ENCODE peak calls at places on chromosomes 13 and 19, in ten cellular contexts. One of them, this sample, is unnamed.

GRCh38 chr13:22744688-22745452 is 435.9 kb upstream of the SGCG start:
- DNase-seq in transverse colon: no peak
- DNase-seq in suprapubic skin: no peak
- DNase-seq in GM12878: no peak
- DNase-seq in sigmoid colon: no peak
- DNase-seq in K562: peak
- DNase-seq in GM23338: no peak
- DNase-seq in breast epithelium: no peak
- DNase-seq in H1: no peak
- DNase-seq in prostate gland: no peak
- DNase-seq in this sample: no peak

GRCh38 chr13:109740121-109740520 is 46.3 kb downstream of the IRS2 start:
- DNase-seq in GM23338: no peak
- DNase-seq in suprapubic skin: no peak
- DNase-seq in transverse colon: no peak
- DNase-seq in breast epithelium: peak
- DNase-seq in prostate gland: no peak
- DNase-seq in K562: no peak
- DNase-seq in GM12878: no peak
- DNase-seq in sigmoid colon: no peak
- DNase-seq in H1: no peak
- DNase-seq in this sample: no peak

GRCh38 chr13:105365831-105366230 is 1169.6 kb downstream of the EFNB2 start:
- DNase-seq in K562: no peak
- DNase-seq in H1: no peak
- DNase-seq in breast epithelium: no peak
- DNase-seq in GM23338: no peak
- DNase-seq in prostate gland: no peak
- DNase-seq in suprapubic skin: no peak
- DNase-seq in transverse colon: no peak
- DNase-seq in GM12878: no peak
- DNase-seq in sigmoid colon: no peak
- DNase-seq in this sample: no peak

GRCh38 chr19:3282155-3282554 is 57.7 kb downstream of the CELF5 start:
- DNase-seq in GM12878: no peak
- DNase-seq in sigmoid colon: no peak
- DNase-seq in breast epithelium: no peak
- DNase-seq in H1: no peak
- DNase-seq in prostate gland: no peak
- DNase-seq in GM23338: no peak
- DNase-seq in K562: no peak
- DNase-seq in transverse colon: no peak
- DNase-seq in suprapubic skin: no peak
- DNase-seq in this sample: no peak

GRCh38 chr13:31765441-31765840 is 26.1 kb downstream of the RXFP2 start:
- DNase-seq in suprapubic skin: no peak
- DNase-seq in GM23338: no peak
- DNase-seq in prostate gland: no peak
- DNase-seq in breast epithelium: no peak
- DNase-seq in K562: no peak
- DNase-seq in GM12878: no peak
- DNase-seq in transverse colon: no peak
- DNase-seq in H1: no peak
- DNase-seq in sigmoid colon: no peak
- DNase-seq in this sample: no peak

GRCh38 chr19:4970558-4971423 is 1.9 kb downstream of the KDM4B start:
- DNase-seq in suprapubic skin: peak
- DNase-seq in transverse colon: peak
- DNase-seq in sigmoid colon: peak
- DNase-seq in K562: peak
- DNase-seq in GM23338: peak
- DNase-seq in breast epithelium: no peak
- DNase-seq in GM12878: no peak
- DNase-seq in H1: no peak
- DNase-seq in prostate gland: no peak
- DNase-seq in this sample: no peak

GRCh38 chr13:40992678-40993077 is 26.4 kb downstream of the ELF1 start:
- DNase-seq in breast epithelium: no peak
- DNase-seq in transverse colon: no peak
- DNase-seq in sigmoid colon: no peak
- DNase-seq in H1: no peak
- DNase-seq in K562: no peak
- DNase-seq in suprapubic skin: no peak
- DNase-seq in GM23338: no peak
- DNase-seq in GM12878: no peak
- DNase-seq in prostate gland: no peak
- DNase-seq in this sample: no peak

GRCh38 chr13:58239774-58240268 is 608.3 kb downstream of the PCDH17 start:
- DNase-seq in H1: no peak
- DNase-seq in prostate gland: no peak
- DNase-seq in GM12878: no peak
- DNase-seq in suprapubic skin: no peak
- DNase-seq in K562: no peak
- DNase-seq in breast epithelium: no peak
- DNase-seq in GM23338: no peak
- DNase-seq in transverse colon: no peak
- DNase-seq in sigmoid colon: no peak
- DNase-seq in this sample: no peak

GRCh38 chr19:10575011-10575716 is 6.4 kb upstream of the CDKN2D start:
- DNase-seq in transverse colon: no peak
- DNase-seq in GM23338: no peak
- DNase-seq in breast epithelium: no peak
- DNase-seq in prostate gland: no peak
- DNase-seq in GM12878: no peak
- DNase-seq in K562: no peak
- DNase-seq in suprapubic skin: no peak
- DNase-seq in H1: no peak
- DNase-seq in sigmoid colon: no peak
- DNase-seq in this sample: no peak

GRCh38 chr13:107095876-107096275 is 527.9 kb upstream of the ARGLU1 start:
- DNase-seq in suprapubic skin: no peak
- DNase-seq in K562: no peak
- DNase-seq in transverse colon: no peak
- DNase-seq in GM12878: no peak
- DNase-seq in sigmoid colon: no peak
- DNase-seq in GM23338: no peak
- DNase-seq in prostate gland: no peak
- DNase-seq in breast epithelium: no peak
- DNase-seq in H1: no peak
- DNase-seq in this sample: no peak

GRCh38 chr19:4140237-4140711 is 13.2 kb upstream of the CREB3L3 start:
- DNase-seq in transverse colon: peak
- DNase-seq in suprapubic skin: no peak
- DNase-seq in sigmoid colon: no peak
- DNase-seq in H1: peak
- DNase-seq in GM12878: no peak
- DNase-seq in breast epithelium: no peak
- DNase-seq in GM23338: peak
- DNase-seq in K562: peak
- DNase-seq in prostate gland: peak
- DNase-seq in this sample: peak

GRCh38 chr13:30088312-30088855 is 219.0 kb downstream of the KATNAL1 start:
- DNase-seq in sigmoid colon: no peak
- DNase-seq in K562: no peak
- DNase-seq in transverse colon: no peak
- DNase-seq in GM12878: no peak
- DNase-seq in GM23338: no peak
- DNase-seq in prostate gland: no peak
- DNase-seq in suprapubic skin: no peak
- DNase-seq in breast epithelium: no peak
- DNase-seq in H1: no peak
- DNase-seq in this sample: no peak
- TF ChIP-seq POLR2AphosphoS5 in sigmoid colon: no peak
- TF ChIP-seq POLR2AphosphoS5 in K562: no peak
- TF ChIP-seq POLR2AphosphoS5 in transverse colon: no peak
- TF ChIP-seq POLR2AphosphoS5 in GM12878: no peak
- TF ChIP-seq POLR2AphosphoS5 in GM23338: no peak
- TF ChIP-seq POLR2AphosphoS5 in prostate gland: no peak
- TF ChIP-seq POLR2AphosphoS5 in suprapubic skin: no peak
- TF ChIP-seq POLR2AphosphoS5 in breast epithelium: no peak
- TF ChIP-seq POLR2AphosphoS5 in H1: no peak
- TF ChIP-seq POLR2AphosphoS5 in this sample: no peak

GRCh38 chr19:49216076-49216475 is 58.5 kb downstream of the TRPM4 start:
- DNase-seq in H1: no peak
- DNase-seq in breast epithelium: no peak
- DNase-seq in GM23338: peak
- DNase-seq in sigmoid colon: no peak
- DNase-seq in suprapubic skin: no peak
- DNase-seq in transverse colon: no peak
- DNase-seq in prostate gland: no peak
- DNase-seq in GM12878: no peak
- DNase-seq in K562: peak
- DNase-seq in this sample: no peak

GRCh38 chr19:49222011-49222410 is 64.4 kb downstream of the TRPM4 start:
- DNase-seq in prostate gland: no peak
- DNase-seq in sigmoid colon: no peak
- DNase-seq in suprapubic skin: no peak
- DNase-seq in GM23338: no peak
- DNase-seq in GM12878: no peak
- DNase-seq in breast epithelium: no peak
- DNase-seq in K562: peak
- DNase-seq in transverse colon: no peak
- DNase-seq in H1: no peak
- DNase-seq in this sample: no peak

GRCh38 chr19:49214701-49215100 is 57.1 kb downstream of the TRPM4 start:
- DNase-seq in breast epithelium: no peak
- DNase-seq in transverse colon: peak
- DNase-seq in K562: peak
- DNase-seq in GM12878: no peak
- DNase-seq in sigmoid colon: no peak
- DNase-seq in prostate gland: no peak
- DNase-seq in GM23338: no peak
- DNase-seq in suprapubic skin: no peak
- DNase-seq in H1: no peak
- DNase-seq in this sample: peak

GRCh38 chr19:49213791-49214190 is 56.2 kb downstream of the TRPM4 start:
- DNase-seq in GM23338: peak
- DNase-seq in K562: peak
- DNase-seq in GM12878: no peak
- DNase-seq in prostate gland: no peak
- DNase-seq in breast epithelium: no peak
- DNase-seq in sigmoid colon: no peak
- DNase-seq in transverse colon: no peak
- DNase-seq in suprapubic skin: no peak
- DNase-seq in H1: no peak
- DNase-seq in this sample: no peak

DNA sequence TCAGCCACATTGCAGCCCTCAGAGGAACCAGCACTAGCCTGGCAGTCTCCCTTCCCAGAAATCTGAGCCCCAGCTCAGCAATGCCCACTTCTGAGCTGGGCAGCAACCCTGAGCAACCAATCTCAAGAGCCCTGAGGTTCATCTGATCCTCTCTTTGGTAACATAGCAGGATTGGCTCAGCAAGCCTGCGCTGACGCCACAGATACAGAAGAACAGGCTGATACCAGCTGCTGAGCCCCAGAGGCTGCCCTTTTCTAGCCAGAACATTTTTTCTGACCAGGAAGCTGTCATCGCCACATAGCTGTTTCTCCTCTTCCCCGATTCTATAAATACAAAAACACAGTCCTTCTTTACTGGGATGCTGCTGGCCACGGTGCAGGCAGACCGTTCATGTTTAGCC is 59.8 kb downstream of the TRPM4 start:
- DNase-seq in sigmoid colon: no peak
- DNase-seq in H1: no peak
- DNase-seq in suprapubic skin: no peak
- DNase-seq in K562: peak
- DNase-seq in prostate gland: no peak
- DNase-seq in breast epithelium: no peak
- DNase-seq in GM23338: no peak
- DNase-seq in transverse colon: no peak
- DNase-seq in GM12878: no peak
- DNase-seq in this sample: no peak
- TF ChIP-seq POLR2AphosphoS5 in sigmoid colon: no peak
- TF ChIP-seq POLR2AphosphoS5 in H1: no peak
- TF ChIP-seq POLR2AphosphoS5 in suprapubic skin: no peak
- TF ChIP-seq POLR2AphosphoS5 in K562: no peak
- TF ChIP-seq POLR2AphosphoS5 in prostate gland: no peak
- TF ChIP-seq POLR2AphosphoS5 in breast epithelium: no peak
- TF ChIP-seq POLR2AphosphoS5 in GM23338: no peak
- TF ChIP-seq POLR2AphosphoS5 in transverse colon: no peak
- TF ChIP-seq POLR2AphosphoS5 in GM12878: no peak
- TF ChIP-seq POLR2AphosphoS5 in this sample: no peak

DNA sequence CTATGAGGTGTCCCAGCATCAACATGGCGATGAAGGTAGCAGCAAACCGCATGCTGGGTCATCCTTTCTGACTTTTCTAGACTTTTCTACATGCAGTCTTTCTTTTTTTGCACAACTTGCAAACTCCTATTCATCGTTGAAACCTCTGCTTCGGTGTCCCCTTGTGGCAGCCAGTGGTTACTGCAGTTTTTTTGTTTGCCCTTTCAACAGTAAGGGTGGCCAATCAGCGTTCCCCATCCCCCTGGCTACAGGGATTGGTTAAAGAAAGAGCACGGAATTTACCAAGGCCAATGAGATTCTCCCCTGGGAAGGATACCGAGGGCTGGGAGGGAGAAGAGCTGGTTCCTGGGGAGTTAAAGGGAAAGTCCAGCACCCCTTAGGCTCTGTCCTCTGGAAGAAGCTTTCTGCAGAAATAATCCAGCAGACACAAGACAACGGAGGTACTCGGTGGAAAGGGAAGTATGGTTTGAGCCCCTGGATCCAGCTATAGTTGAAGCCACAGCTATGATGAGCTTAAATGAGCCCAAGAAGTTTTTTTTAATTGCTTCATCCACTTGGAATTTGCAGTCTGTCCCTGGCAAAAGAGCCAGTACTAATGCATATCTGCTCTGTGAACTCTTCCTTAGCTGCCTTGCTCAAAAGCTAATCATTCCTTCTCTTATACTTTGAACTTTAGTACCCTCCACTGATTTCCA is 5.6 kb upstream of the LSM4 start:
- DNase-seq in suprapubic skin: peak
- DNase-seq in breast epithelium: peak
- DNase-seq in transverse colon: peak
- DNase-seq in K562: peak
- DNase-seq in GM23338: peak
- DNase-seq in H1: peak
- DNase-seq in sigmoid colon: peak
- DNase-seq in prostate gland: peak
- DNase-seq in GM12878: peak
- DNase-seq in this sample: peak
- TF ChIP-seq POLR2AphosphoS5 in suprapubic skin: peak
- TF ChIP-seq POLR2AphosphoS5 in breast epithelium: peak
- TF ChIP-seq POLR2AphosphoS5 in transverse colon: peak
- TF ChIP-seq POLR2AphosphoS5 in K562: no peak
- TF ChIP-seq POLR2AphosphoS5 in GM23338: peak
- TF ChIP-seq POLR2AphosphoS5 in H1: no peak
- TF ChIP-seq POLR2AphosphoS5 in sigmoid colon: peak
- TF ChIP-seq POLR2AphosphoS5 in prostate gland: peak
- TF ChIP-seq POLR2AphosphoS5 in GM12878: no peak
- TF ChIP-seq POLR2AphosphoS5 in this sample: no peak

DNA sequence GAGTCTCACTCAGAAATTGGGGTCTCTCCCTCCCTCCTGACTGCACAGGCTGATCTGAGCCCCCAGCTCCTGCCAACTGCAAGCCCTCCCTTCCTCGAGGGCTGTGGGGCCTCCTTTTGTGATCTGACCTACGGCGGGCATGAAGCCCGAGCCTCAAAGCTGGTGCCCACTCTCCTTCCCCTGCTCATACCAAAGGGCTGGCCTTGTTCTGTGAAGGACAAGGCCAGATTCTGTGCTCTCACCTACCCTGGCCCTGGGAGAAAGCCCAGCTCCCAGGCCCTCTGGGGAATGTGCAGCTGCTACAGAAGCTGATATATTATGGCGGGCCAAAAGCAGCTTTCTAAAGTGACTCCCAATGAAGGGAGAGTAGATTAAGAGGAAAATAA is 9.0 kb upstream of the ECH1 start:
- DNase-seq in transverse colon: no peak
- DNase-seq in GM23338: no peak
- DNase-seq in breast epithelium: no peak
- DNase-seq in K562: peak
- DNase-seq in sigmoid colon: no peak
- DNase-seq in H1: no peak
- DNase-seq in prostate gland: no peak
- DNase-seq in suprapubic skin: no peak
- DNase-seq in GM12878: no peak
- DNase-seq in this sample: no peak
- TF ChIP-seq POLR2AphosphoS5 in transverse colon: no peak
- TF ChIP-seq POLR2AphosphoS5 in GM23338: no peak
- TF ChIP-seq POLR2AphosphoS5 in breast epithelium: no peak
- TF ChIP-seq POLR2AphosphoS5 in K562: no peak
- TF ChIP-seq POLR2AphosphoS5 in sigmoid colon: no peak
- TF ChIP-seq POLR2AphosphoS5 in H1: no peak
- TF ChIP-seq POLR2AphosphoS5 in prostate gland: no peak
- TF ChIP-seq POLR2AphosphoS5 in suprapubic skin: no peak
- TF ChIP-seq POLR2AphosphoS5 in GM12878: no peak
- TF ChIP-seq POLR2AphosphoS5 in this sample: peak

This sample was measured in GM12891.